ENCODE peak calls at places on chromosome 14, in four cellular contexts. S is C1 segment of cervical spinal cord, T is ureter, J is LoVo. R is an unnamed sample.

GRCh38 chr14:101506211-101506920 is 54.9 kb upstream of the DIO3 start:
- DNase-seq in S (no peak), T (peak), J (no peak), R (peak)

GRCh38 chr14:101889898-101890297 is 74.5 kb upstream of the DYNC1H1 start:
- DNase-seq in S (no peak), T (peak), J (no peak), R (peak)

GRCh38 chr14:44803239-44803905 is 158.4 kb downstream of the KLHL28 start:
- DNase-seq in S (no peak), T (no peak), J (peak), R (no peak)

GRCh38 chr14:95442633-95443021 is 73.8 kb downstream of the SYNE3 start:
- DNase-seq in S (peak), T (peak), J (peak), R (peak)

GRCh38 chr14:26598081-26598671 is 343 bp upstream of the NOVA1 start:
- DNase-seq in S (peak), T (peak), J (no peak), R (peak)

GRCh38 chr14:80653951-80654350 is 287.6 kb downstream of the CEP128 start:
- DNase-seq in S (no peak), T (no peak), J (no peak), R (no peak)

GRCh38 chr14:45526715-45527549 is 273.9 kb upstream of the MIS18BP1 start:
- DNase-seq in S (no peak), T (no peak), J (peak), R (peak)

GRCh38 chr14:50601405-50601804 is 41.5 kb downstream of the ATL1 start:
- DNase-seq in S (no peak), T (no peak), J (peak), R (no peak)

GRCh38 chr14:106625181-106625580 is 1098.8 kb downstream of the TMEM121 start:
- DNase-seq in S (no peak), T (no peak), J (no peak), R (no peak)

R was measured in Caco-2.